ENCODE peak calls at places on chromosome 10, in nine cellular contexts. Q is PC-3, I is HCT116, Y is neural progenitor cell, P is GM23248, W is hepatocyte, H is GM23338, Z is SK-N-SH, S is MM.1S. M is an unnamed sample. For H3K4me1, the result is how much of the 10 kb centered on the place peaks cover.

GRCh38 chr10:128050937-128051336 is 75.3 kb downstream of the MKI67 start:
- DNase-seq in Z (no peak), I (no peak), Y (no peak), P (peak), Q (no peak), W (no peak), S (no peak), H (no peak), M (no peak)

GRCh38 chr10:122490786-122491680 is 29.7 kb downstream of the HTRA1 start:
- DNase-seq in Q (no peak), Z (no peak), I (no peak), S (no peak), H (peak), W (no peak), P (peak), Y (no peak), M (no peak)

GRCh38 chr10:35739998-35740397 is 97.9 kb upstream of the FZD8 start:
- DNase-seq in P (peak), S (no peak), Z (no peak), Y (no peak), I (no peak), Q (peak), H (no peak), W (no peak), M (no peak)

GRCh38 chr10:123606006-123606405 is 60.1 kb upstream of the GPR26 start:
- DNase-seq in I (no peak), Z (no peak), S (no peak), W (no peak), Y (no peak), P (no peak), H (no peak), Q (no peak), M (no peak)

GRCh38 chr10:30829921-30830671 is 200.5 kb upstream of the LYZL2 start:
- DNase-seq in Z (no peak), I (no peak), H (no peak), S (no peak), Y (no peak), P (peak), W (no peak), Q (peak), M (no peak)

GRCh38 chr10:114708717-114709352 is 50.8 kb upstream of the ABLIM1 start:
- DNase-seq in H (peak), I (peak), S (no peak), Y (no peak), P (peak), W (peak), Z (no peak), Q (peak), M (no peak)

GRCh38 chr10:120394446-120394845 is 62.6 kb upstream of the PLPP4 start:
- DNase-seq in Z (no peak), S (no peak), H (no peak), Y (no peak), P (no peak), I (no peak), Q (no peak), W (no peak), M (no peak)

GRCh38 chr10:86229378-86229777 is 137.2 kb downstream of the GRID1 start:
- DNase-seq in Q (no peak), W (no peak), H (no peak), Y (no peak), Z (no peak), P (peak), S (no peak), I (no peak), M (no peak)

GRCh38 chr10:97567891-97568290 is 4.7 kb upstream of the ANKRD2 start:
- DNase-seq in Y (peak), H (no peak), W (no peak), Q (no peak), I (no peak), Z (no peak), P (no peak), S (no peak), M (no peak)

GRCh38 chr10:46096426-46096825 is 50.4 kb upstream of the MSMB start:
- DNase-seq in I (no peak), H (no peak), S (no peak), Q (peak), P (peak), W (no peak), Y (no peak), Z (no peak), M (no peak)
- H3K4me1 ChIP-seq in I (under half), H (under half), S (under half), Q (under half), P (under half), W (under half), Y (under half), Z (under half), M (half or more)

DNA sequence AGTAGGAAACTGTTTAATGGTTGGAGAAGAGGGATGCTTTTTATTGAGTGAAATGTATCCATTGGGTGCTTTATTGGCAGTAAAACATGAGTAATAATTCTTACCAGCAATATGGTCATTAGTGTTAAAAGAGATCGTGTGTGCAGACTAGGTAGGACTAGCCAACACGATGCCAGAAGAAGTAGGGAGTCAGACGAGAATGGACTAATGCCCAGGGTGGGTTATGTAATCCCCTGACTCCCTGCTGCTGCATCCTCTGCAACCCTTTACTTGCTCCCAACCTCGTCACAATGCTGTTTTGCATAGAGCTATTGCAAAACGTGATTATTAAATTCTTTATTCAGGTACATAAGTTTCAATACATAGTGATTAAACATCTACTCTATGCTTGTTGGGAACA is 1213.7 kb downstream of the GATA3 start:
- DNase-seq in Y (no peak), P (no peak), Q (no peak), W (no peak), H (no peak), S (no peak), I (no peak), Z (no peak), M (no peak)
- H3K4me2 ChIP-seq in Y (no peak), P (no peak), Q (no peak), W (no peak), H (no peak), S (no peak), I (no peak), Z (no peak), M (no peak)

DNA sequence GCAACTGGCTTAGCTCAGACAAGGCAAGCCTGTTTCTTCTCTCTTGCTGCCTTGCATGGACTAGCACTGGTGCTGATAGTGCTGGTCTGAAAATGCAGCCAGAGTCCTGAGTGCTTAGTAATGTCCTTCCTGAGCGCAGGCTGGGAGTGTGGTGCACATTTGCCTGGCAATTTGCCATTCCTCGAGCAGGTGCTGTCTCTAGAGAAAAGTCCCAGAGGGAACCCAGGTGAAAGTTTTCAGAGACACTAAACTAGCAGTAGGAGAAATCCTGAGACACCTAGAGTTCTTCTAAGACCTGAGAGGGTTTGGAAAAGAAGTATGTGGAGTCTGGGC is 1.9 kb downstream of the SFTPD start:
- DNase-seq in P (no peak), Z (no peak), Y (no peak), W (no peak), I (no peak), S (no peak), H (no peak), Q (peak), M (no peak)
- TF ChIP-seq EZH2phosphoT487 in P (no peak), Z (no peak), Y (no peak), W (no peak), I (no peak), S (no peak), H (no peak), Q (no peak), M (no peak)

DNA sequence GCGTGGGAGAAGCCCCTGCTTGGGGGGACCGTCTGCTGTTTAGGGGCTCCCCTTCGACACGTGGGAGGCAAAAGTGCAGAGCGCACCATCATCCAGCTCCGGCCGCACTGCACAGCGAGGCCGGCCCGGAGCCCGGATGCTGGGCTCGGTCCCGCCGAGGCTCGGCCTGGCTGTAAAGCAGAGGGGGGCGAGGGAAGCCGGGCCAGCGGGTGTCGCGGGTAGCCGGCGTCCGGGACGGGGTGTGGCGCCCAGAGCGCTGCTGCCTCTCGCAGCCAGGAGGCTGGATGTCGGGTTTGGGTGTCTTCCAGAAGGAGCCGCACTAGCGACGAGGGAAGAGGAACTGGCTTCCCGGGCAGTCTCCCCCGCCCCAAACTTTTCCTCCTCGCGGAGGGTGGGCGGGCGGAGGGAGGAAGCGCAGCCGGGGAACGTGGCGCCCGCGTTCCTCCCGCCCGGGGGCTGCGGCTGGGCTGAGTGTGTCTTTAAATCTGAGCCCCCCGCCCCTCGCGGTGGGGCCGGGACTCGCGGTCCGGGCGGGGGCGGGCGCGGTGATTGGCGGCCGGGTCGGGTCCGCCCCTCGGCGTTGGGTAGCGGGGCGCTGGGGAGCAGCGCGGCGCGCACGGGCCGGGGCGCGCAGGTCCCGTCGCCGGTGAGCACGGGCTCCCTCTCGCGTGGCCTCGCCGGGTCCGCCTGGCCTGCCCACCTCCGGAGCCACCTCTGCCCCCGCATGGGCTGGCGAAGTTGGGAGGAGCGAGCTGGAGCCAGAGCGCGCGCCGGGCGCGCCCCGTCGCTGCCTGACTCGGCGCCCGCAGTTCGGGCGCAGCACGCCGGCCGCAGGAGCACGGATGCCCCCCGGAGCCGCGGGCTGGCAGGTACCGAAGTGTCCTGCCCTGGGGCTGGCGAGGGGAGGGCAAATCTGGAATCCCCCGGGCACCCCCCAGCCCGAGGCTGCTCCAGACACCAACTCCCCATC is at the start of gene PALD1:
- DNase-seq in Q (peak), S (peak), I (peak), Y (peak), P (peak), H (peak), W (peak), Z (peak), M (peak)
- H3K4me1 ChIP-seq in Q (under half), S (under half), I (half or more), Y (under half), P (under half), H (under half), W (under half), Z (half or more), M (half or more)

DNA sequence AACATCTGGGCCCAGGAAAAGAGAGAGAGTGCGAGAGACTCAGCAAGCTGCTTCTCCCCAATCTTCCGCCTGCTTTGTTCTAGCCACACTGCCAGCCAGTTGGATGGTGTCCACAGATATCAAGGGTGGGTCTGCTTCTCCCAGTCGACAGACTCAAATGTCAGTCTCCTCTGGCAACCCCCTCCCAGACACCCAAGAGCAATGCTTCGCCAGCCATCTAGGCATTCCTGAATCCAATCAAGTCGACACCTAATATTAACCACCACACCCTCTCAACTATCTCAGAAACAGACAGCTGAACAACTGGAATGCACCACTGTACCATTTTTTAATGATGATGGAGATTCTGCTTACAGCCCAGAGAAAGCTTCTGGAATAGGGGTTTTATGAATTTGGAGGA is 57.1 kb downstream of the FAM107B start:
- DNase-seq in Q (no peak), Z (no peak), I (no peak), Y (no peak), W (no peak), H (no peak), P (no peak), S (no peak), M (no peak)
- H3K4me2 ChIP-seq in Q (no peak), Z (no peak), I (no peak), Y (no peak), W (no peak), H (no peak), P (no peak), S (no peak), M (no peak)

M was measured in OCI-LY7.